ENCODE peak calls at places on chromosomes 7 and 10, in four cellular contexts. L is thyroid gland, R is esophagus squamous epithelium, D is Peyer's patch. S is an unnamed sample. For H3K4me1, the result is how much of the 10 kb centered on the place peaks cover.

GRCh38 chr7:98687331-98687863 is 70.3 kb downstream of the NPTX2 start:
- DNase-seq in R (no peak), L (no peak), D (no peak), S (peak)

GRCh38 chr7:8702807-8703206 is 269.4 kb downstream of the NXPH1 start:
- DNase-seq in D (no peak), L (no peak), R (no peak), S (no peak)

GRCh38 chr10:20622522-20623270 is 274.4 kb downstream of the NEBL start:
- DNase-seq in L (no peak), D (no peak), R (no peak), S (no peak)

GRCh38 chr7:90626011-90626410 is 29.9 kb downstream of the CDK14 start:
- DNase-seq in R (no peak), D (no peak), L (no peak), S (no peak)

GRCh38 chr10:45379891-45380540 is 6.0 kb downstream of the ALOX5 start:
- DNase-seq in L (no peak), D (no peak), R (no peak), S (peak)

GRCh38 chr10:78301891-78302738 is 268.5 kb downstream of the RPS24 start:
- DNase-seq in L (peak), R (no peak), D (no peak), S (no peak)

GRCh38 chr7:117659453-117660086 is 179.7 kb downstream of the CFTR start:
- DNase-seq in D (no peak), R (no peak), L (no peak), S (no peak)

GRCh38 chr7:155132431-155132830 is 62.3 kb downstream of the HTR5A start:
- DNase-seq in D (no peak), L (no peak), R (no peak), S (no peak)

GRCh38 chr7:91324663-91325062 is 60.4 kb downstream of the FZD1 start:
- DNase-seq in D (no peak), L (no peak), R (no peak), S (no peak)

GRCh38 chr7:50631100-50631499 is 65.9 kb upstream of the DDC start:
- DNase-seq in R (no peak), L (no peak), D (no peak), S (no peak)

GRCh38 chr7:119900996-119901395 is 372.0 kb upstream of the KCND2 start:
- DNase-seq in R (no peak), D (no peak), L (peak), S (peak)

GRCh38 chr10:116307450-116307849 is 16.8 kb upstream of the CCDC172 start:
- DNase-seq in L (no peak), R (no peak), D (no peak), S (no peak)

GRCh38 chr10:59805043-59805442 is 51.8 kb upstream of the MRLN start:
- DNase-seq in R (no peak), L (peak), D (peak), S (peak)

GRCh38 chr7:77327067-77327931 is 88.8 kb downstream of the GSAP start:
- DNase-seq in R (no peak), L (peak), D (no peak), S (peak)

GRCh38 chr7:15305002-15305600 is 256.7 kb downstream of the AGMO start:
- DNase-seq in R (no peak), L (peak), D (no peak), S (peak)

GRCh38 chr7:19107392-19108147 is 9.9 kb downstream of the TWIST1 start:
- DNase-seq in L (no peak), R (no peak), D (no peak), S (peak)

GRCh38 chr7:157205438-157205837 is 66.7 kb downstream of the UBE3C start:
- DNase-seq in L (no peak), D (no peak), R (no peak), S (no peak)

GRCh38 chr7:119999743-120000475 is 273.1 kb upstream of the KCND2 start:
- DNase-seq in R (no peak), D (no peak), L (no peak), S (no peak)

GRCh38 chr10:91567815-91568214 is 65.1 kb downstream of the PPP1R3C start:
- DNase-seq in R (no peak), D (no peak), L (no peak), S (no peak)

GRCh38 chr10:33328253-33328652 is 6.2 kb downstream of the NRP1 start:
- DNase-seq in L (no peak), D (no peak), R (no peak), S (no peak)
- H3K4me1 ChIP-seq in L (under half), D (under half), R (under half), S (under half)

GRCh38 chr7:151736403-151736909 is 140.5 kb downstream of the PRKAG2 start:
- DNase-seq in L (peak), D (no peak), R (no peak), S (peak)

GRCh38 chr7:151732834-151733585 is 143.9 kb downstream of the PRKAG2 start:
- DNase-seq in D (no peak), L (no peak), R (no peak), S (no peak)

GRCh38 chr7:151735854-151736402 is 141.0 kb downstream of the PRKAG2 start:
- DNase-seq in L (no peak), D (no peak), R (no peak), S (no peak)

GRCh38 chr7:151732292-151732691 is 144.6 kb downstream of the PRKAG2 start:
- DNase-seq in D (no peak), L (no peak), R (no peak), S (no peak)

DNA sequence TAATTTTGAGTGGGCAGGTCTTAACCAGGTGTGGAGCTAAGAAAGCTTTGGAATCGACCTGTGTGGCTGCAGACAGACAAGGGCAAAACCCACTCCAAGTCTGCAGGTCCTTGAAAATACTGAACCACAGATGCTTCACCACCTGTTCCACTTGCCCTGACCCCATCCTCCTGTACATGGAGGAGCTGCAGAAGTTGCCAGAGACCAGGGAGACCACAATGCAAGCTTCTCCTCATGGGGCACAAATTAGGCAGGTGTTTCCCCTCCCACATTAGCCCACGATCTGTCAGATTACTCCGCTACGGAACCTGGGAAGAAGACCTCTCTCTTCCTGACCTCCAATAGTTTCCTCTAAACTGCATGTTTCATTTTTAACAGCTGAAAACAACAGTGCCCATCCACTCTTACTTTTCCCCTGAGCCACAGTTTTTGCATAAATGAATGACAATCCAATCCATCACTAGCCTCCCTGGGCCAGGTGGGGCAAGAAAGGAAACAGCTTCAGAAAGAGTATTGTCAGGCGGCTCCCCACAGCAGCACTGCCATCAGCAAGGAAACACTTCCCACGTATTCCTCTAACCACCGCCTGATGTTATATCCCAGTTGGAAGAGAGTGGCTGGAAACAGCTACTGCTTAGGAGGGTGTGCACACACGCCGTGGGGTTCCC is 141.6 kb downstream of the PRKAG2 start:
- DNase-seq in D (no peak), R (no peak), L (no peak), S (no peak)
- H3K4me3 ChIP-seq in D (peak), R (no peak), L (no peak), S (no peak)

GRCh38 chr10:72276421-72277339 is 3.0 kb downstream of the DDIT4 start:
- DNase-seq in L (peak), R (no peak), D (no peak), S (no peak)
- TF ChIP-seq POLR2A in L (no peak), R (no peak), D (peak), S (no peak)

GRCh38 chr7:123974326-123974908 is 49.4 kb downstream of the SPAM1 start:
- DNase-seq in R (no peak), L (no peak), D (no peak), S (no peak)

GRCh38 chr7:123979876-123980275 is 53.0 kb downstream of the TMEM229A start:
- DNase-seq in D (no peak), R (no peak), L (no peak), S (no peak)

GRCh38 chr7:123975049-123975448 is 50.0 kb downstream of the SPAM1 start:
- DNase-seq in D (no peak), L (no peak), R (no peak), S (no peak)

GRCh38 chr7:123972045-123972444 is 47.0 kb downstream of the SPAM1 start:
- DNase-seq in D (no peak), R (no peak), L (no peak), S (no peak)

GRCh38 chr7:123977081-123977480 is 52.0 kb downstream of the SPAM1 start:
- DNase-seq in L (no peak), D (no peak), R (no peak), S (no peak)
- H3K4me1 ChIP-seq in L (under half), D (under half), R (under half), S (under half)

DNA sequence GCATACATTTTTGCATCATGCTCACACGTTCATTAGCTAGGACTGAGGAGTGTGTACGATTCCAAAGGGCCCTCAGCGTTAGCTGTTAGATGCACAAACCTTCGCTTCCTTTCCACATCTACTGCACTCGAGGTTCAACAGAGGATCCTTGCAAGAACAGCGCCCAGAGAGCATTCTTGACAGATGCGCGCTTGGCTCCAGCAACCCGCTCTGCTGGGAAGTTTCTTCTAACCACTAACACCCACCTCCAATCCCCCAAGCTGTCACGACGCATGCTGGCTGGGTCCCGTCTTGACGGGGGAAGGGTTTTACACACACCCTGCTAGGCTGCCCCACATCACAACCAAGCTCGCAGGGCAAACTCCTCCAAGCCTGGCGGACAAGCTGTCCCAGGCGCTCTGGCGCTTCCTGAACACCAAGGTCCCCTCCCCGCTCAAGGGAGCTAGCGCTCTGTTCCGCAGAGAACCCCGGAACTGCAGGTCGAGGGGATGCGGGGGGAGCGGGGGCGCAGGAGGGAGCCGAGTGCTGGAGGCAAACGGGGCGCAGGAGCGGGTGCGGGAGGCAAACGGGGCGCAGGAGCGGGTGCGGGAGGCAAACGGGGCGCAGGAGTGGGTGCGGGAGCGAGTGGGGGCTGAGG is 653 bp upstream of the ADRB1 start:
- DNase-seq in R (no peak), L (peak), D (peak), S (peak)
- H3K4me3 ChIP-seq in R (peak), L (no peak), D (peak), S (peak)

GRCh38 chr7:100538654-100539435 is at the start of gene AGFG2:
- DNase-seq in L (peak), D (peak), R (peak), S (peak)
- TF ChIP-seq POLR2A in L (no peak), D (peak), R (peak), S (peak)